ENCODE peak calls at places on chromosomes 7 and 10, in five cellular contexts. H is IMR-90, F is upper lobe of right lung, W is heart left ventricle, I is foreskin fibroblast. B is an unnamed sample.
A peak's percentile ranks its signal among the peaks of the same experiment; 100 is the strongest.

GRCh38 chr7:131105803-131106680 is 221.6 kb upstream of the MKLN1 start:
- DNase-seq in H (peak; percentile 70), I (peak; percentile 91), W (peak; percentile 85), F (peak; percentile 95), B (peak; percentile 80)

GRCh38 chr7:102042016-102042656 is 224.7 kb downstream of the CUX1 start:
- DNase-seq in W (no peak), I (peak; percentile 79), F (peak; percentile 16), H (peak; percentile 86), B (peak; percentile 61)

GRCh38 chr7:107678110-107678753 is 17.6 kb downstream of the SLC26A4 start:
- DNase-seq in W (no peak), H (no peak), F (no peak), I (no peak), B (no peak)

GRCh38 chr10:104638861-104639594 is 2.1 kb upstream of the SORCS3 start:
- DNase-seq in W (no peak), H (no peak), I (peak; percentile 13), F (no peak), B (no peak)

GRCh38 chr7:31105256-31105950 is 53.3 kb downstream of the ADCYAP1R1 start:
- DNase-seq in H (no peak), F (no peak), W (no peak), I (no peak), B (no peak)

GRCh38 chr10:26931223-26931622 is 70.5 kb upstream of the ABI1 start:
- DNase-seq in W (no peak), I (no peak), F (no peak), H (no peak), B (peak; percentile 3)

GRCh38 chr7:100418930-100419659 is 9.4 kb downstream of the ZCWPW1 start:
- DNase-seq in I (no peak), F (no peak), W (no peak), H (no peak), B (peak; percentile 13)

GRCh38 chr10:93921338-93921737 is 27.6 kb downstream of the SLC35G1 start:
- DNase-seq in W (no peak), H (no peak), F (no peak), I (no peak), B (no peak)

GRCh38 chr7:129501760-129502707 is at the start of gene SMKR1:
- DNase-seq in I (peak; percentile 76), H (peak; percentile 23), W (peak; percentile 62), F (peak; percentile 93), B (peak; percentile 47)

GRCh38 chr10:70890917-70891431 is 2.6 kb upstream of the PCBD1 start:
- DNase-seq in F (no peak), W (peak; percentile 80), I (peak; percentile 82), H (no peak), B (peak; percentile 16)

GRCh38 chr7:139993169-139993568 is 69.6 kb downstream of the PARP12 start:
- DNase-seq in H (no peak), I (no peak), F (no peak), W (no peak), B (no peak)

GRCh38 chr7:107767391-107767790 is 23.4 kb downstream of the CBLL1 start:
- DNase-seq in F (no peak), H (no peak), W (no peak), I (no peak), B (no peak)

GRCh38 chr10:103416436-103417147 is 20.2 kb downstream of the PDCD11 start:
- DNase-seq in H (peak; percentile 65), I (peak; percentile 74), W (peak; percentile 65), F (no peak), B (peak; percentile 85)

GRCh38 chr10:21888959-21889358 is 114.6 kb downstream of the DNAJC1 start:
- DNase-seq in I (no peak), W (no peak), F (no peak), H (no peak), B (no peak)

GRCh38 chr7:158829021-158829341 is 328 bp downstream of the ESYT2 start:
- DNase-seq in H (peak; percentile 83), W (peak; percentile 47), I (peak; percentile 89), F (peak; percentile 89), B (peak; percentile 88)

GRCh38 chr10:5555881-5556280 is 31.1 kb downstream of the CALML3 start:
- DNase-seq in H (no peak), F (peak; percentile 30), W (no peak), I (no peak), B (no peak)

GRCh38 chr7:151245360-151246160 is 2.9 kb downstream of the SMARCD3 start:
- DNase-seq in H (no peak), W (no peak), F (peak; percentile 70), I (peak; percentile 67), B (no peak)

GRCh38 chr7:95686109-95686508 is 86.2 kb upstream of the DYNC1I1 start:
- DNase-seq in I (peak; percentile 76), H (peak; percentile 39), F (no peak), W (peak; percentile 28), B (peak; percentile 86)

GRCh38 chr7:55774327-55775050 is 88.1 kb downstream of the SEPTIN14 start:
- DNase-seq in H (no peak), F (no peak), I (no peak), W (no peak), B (peak; percentile 2)

GRCh38 chr7:129225206-129225930 is 538 bp downstream of the AHCYL2 start:
- DNase-seq in F (peak; percentile 84), W (peak; percentile 38), I (peak; percentile 70), H (peak; percentile 27), B (peak; percentile 45)

GRCh38 chr7:38630720-38631673 is at the start of gene AMPH:
- DNase-seq in H (peak; percentile 40), I (peak; percentile 58), F (no peak), W (peak; percentile 65), B (peak; percentile 49)

GRCh38 chr7:145082366-145083240 is 246.8 kb upstream of the TPK1 start:
- DNase-seq in F (no peak), H (no peak), I (no peak), W (no peak), B (peak; percentile 14)

GRCh38 chr7:6482307-6482706 is 34.6 kb upstream of the DAGLB start:
- DNase-seq in W (no peak), I (no peak), F (no peak), H (no peak), B (no peak)
- H3K4me3 ChIP-seq in W (peak overlapping the region; percentile 89), I (peak overlapping the region; percentile 96), F (peak overlapping the region; percentile 95), H (peak overlapping the region; percentile 98), B (peak overlapping the region; percentile 96)

DNA sequence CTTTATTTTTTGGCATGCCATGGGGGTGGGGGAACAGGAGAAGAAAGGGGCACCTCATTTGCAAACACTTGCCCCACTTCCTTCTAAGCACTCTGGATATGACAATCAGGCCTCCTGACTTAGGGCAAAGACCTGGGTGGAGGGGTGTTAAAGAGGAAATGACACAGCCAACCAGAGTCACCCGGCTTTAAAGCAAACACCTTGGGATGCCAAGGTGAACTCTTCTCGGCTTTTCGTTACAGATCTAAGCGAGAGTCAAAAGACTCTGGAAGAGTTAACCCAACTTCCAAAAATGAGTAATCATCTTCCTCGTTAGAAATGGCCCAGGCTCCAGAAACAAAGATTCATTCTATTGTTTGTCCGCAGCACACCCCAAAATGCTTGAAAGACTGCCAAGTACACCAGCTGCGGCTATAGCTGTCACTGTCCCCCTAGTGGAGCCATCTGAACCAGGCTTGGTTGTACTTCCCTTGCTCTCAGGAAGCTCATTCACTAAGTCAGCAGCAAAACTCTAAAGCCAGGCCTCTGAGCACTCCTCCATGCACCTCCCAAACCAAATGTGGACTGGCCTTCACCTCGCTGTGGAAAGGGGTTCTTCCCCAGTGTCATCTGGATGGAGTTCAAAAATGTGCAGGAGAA is 24.8 kb downstream of the FAM53B start:
- DNase-seq in H (peak; percentile 52), I (peak; percentile 83), W (peak; percentile 83), F (peak; percentile 61), B (peak; percentile 52)
- TF ChIP-seq CTCF in H (peak; percentile 22), I (peak; percentile 45), W (peak; percentile 57), F (peak; percentile 63), B (peak; percentile 48)

GRCh38 chr7:97293031-97293430 is 175.5 kb downstream of the SDHAF3 start:
- DNase-seq in I (no peak), H (no peak), F (no peak), W (no peak), B (no peak)
- H3K4me3 ChIP-seq in I (no peak overlapping the region), H (no peak overlapping the region), F (no peak overlapping the region), W (no peak overlapping the region), B (no peak overlapping the region)

GRCh38 chr10:50624154-50624865 is 554 bp upstream of the SGMS1 start:
- DNase-seq in W (peak; percentile 97), I (peak; percentile 99), H (peak; percentile 93), F (peak; percentile 99), B (peak; percentile 98)
- TF ChIP-seq CTCF in W (no peak), I (no peak), H (no peak), F (no peak), B (peak; percentile 15)

B was measured in choroid plexus epithelial cell.